ENCODE peak calls at places on chromosomes 11 and 22, in nine cellular contexts. One of them, this sample, is unnamed.

GRCh38 chr22:50045211-50046018 is 12.7 kb downstream of the TTLL8 start:
- DNase-seq in Calu3: no peak
- DNase-seq in activated CD4-positive, alpha-beta T cell treated with anti-CD3 and anti-CD28 coated beads, Interleukin-2, amount 50 U/mL, for 1 hour: no peak
- DNase-seq in colonic mucosa: no peak
- DNase-seq in prostate gland: no peak
- DNase-seq in activated naive CD4-positive, alpha-beta T cell: no peak
- DNase-seq in transverse colon: no peak
- DNase-seq in brain microvascular endothelial cell: no peak
- DNase-seq in NCI-H774: no peak
- DNase-seq in this sample: no peak

GRCh38 chr11:104337273-104337672 is 173.3 kb upstream of the PDGFD start:
- DNase-seq in activated naive CD4-positive, alpha-beta T cell: no peak
- DNase-seq in brain microvascular endothelial cell: no peak
- DNase-seq in transverse colon: no peak
- DNase-seq in prostate gland: no peak
- DNase-seq in activated CD4-positive, alpha-beta T cell treated with anti-CD3 and anti-CD28 coated beads, Interleukin-2, amount 50 U/mL, for 1 hour: no peak
- DNase-seq in NCI-H774: no peak
- DNase-seq in Calu3: no peak
- DNase-seq in colonic mucosa: no peak
- DNase-seq in this sample: no peak

GRCh38 chr11:704799-705645 is 1.0 kb upstream of the EPS8L2 start:
- DNase-seq in colonic mucosa: peak; percentile 90
- DNase-seq in brain microvascular endothelial cell: no peak
- DNase-seq in Calu3: peak; percentile 84
- DNase-seq in activated CD4-positive, alpha-beta T cell treated with anti-CD3 and anti-CD28 coated beads, Interleukin-2, amount 50 U/mL, for 1 hour: no peak
- DNase-seq in NCI-H774: peak; percentile 44
- DNase-seq in transverse colon: peak; percentile 87
- DNase-seq in prostate gland: peak; percentile 82
- DNase-seq in activated naive CD4-positive, alpha-beta T cell: no peak
- DNase-seq in this sample: no peak

GRCh38 chr11:129423426-129423825 is 47.8 kb downstream of the BARX2 start:
- DNase-seq in activated naive CD4-positive, alpha-beta T cell: no peak
- DNase-seq in colonic mucosa: no peak
- DNase-seq in prostate gland: no peak
- DNase-seq in brain microvascular endothelial cell: no peak
- DNase-seq in Calu3: no peak
- DNase-seq in transverse colon: no peak
- DNase-seq in activated CD4-positive, alpha-beta T cell treated with anti-CD3 and anti-CD28 coated beads, Interleukin-2, amount 50 U/mL, for 1 hour: no peak
- DNase-seq in NCI-H774: no peak
- DNase-seq in this sample: no peak

GRCh38 chr11:14411818-14412217 is 52.8 kb upstream of the RRAS2 start:
- DNase-seq in brain microvascular endothelial cell: no peak
- DNase-seq in Calu3: no peak
- DNase-seq in NCI-H774: no peak
- DNase-seq in colonic mucosa: peak; percentile 20
- DNase-seq in prostate gland: no peak
- DNase-seq in activated naive CD4-positive, alpha-beta T cell: no peak
- DNase-seq in activated CD4-positive, alpha-beta T cell treated with anti-CD3 and anti-CD28 coated beads, Interleukin-2, amount 50 U/mL, for 1 hour: no peak
- DNase-seq in transverse colon: no peak
- DNase-seq in this sample: no peak

GRCh38 chr11:27423125-27423524 is 49.5 kb downstream of the LGR4 start:
- DNase-seq in Calu3: no peak
- DNase-seq in NCI-H774: no peak
- DNase-seq in colonic mucosa: peak; percentile 31
- DNase-seq in transverse colon: peak; percentile 26
- DNase-seq in activated CD4-positive, alpha-beta T cell treated with anti-CD3 and anti-CD28 coated beads, Interleukin-2, amount 50 U/mL, for 1 hour: no peak
- DNase-seq in activated naive CD4-positive, alpha-beta T cell: no peak
- DNase-seq in prostate gland: no peak
- DNase-seq in brain microvascular endothelial cell: peak; percentile 17
- DNase-seq in this sample: no peak

GRCh38 chr11:63227521-63228107 is 15.8 kb downstream of the SLC22A25 start:
- DNase-seq in Calu3: no peak
- DNase-seq in activated naive CD4-positive, alpha-beta T cell: no peak
- DNase-seq in activated CD4-positive, alpha-beta T cell treated with anti-CD3 and anti-CD28 coated beads, Interleukin-2, amount 50 U/mL, for 1 hour: no peak
- DNase-seq in NCI-H774: no peak
- DNase-seq in colonic mucosa: no peak
- DNase-seq in prostate gland: no peak
- DNase-seq in transverse colon: no peak
- DNase-seq in brain microvascular endothelial cell: no peak
- DNase-seq in this sample: no peak

GRCh38 chr11:70854201-70854600 is 398.2 kb downstream of the SHANK2 start:
- DNase-seq in activated naive CD4-positive, alpha-beta T cell: no peak
- DNase-seq in activated CD4-positive, alpha-beta T cell treated with anti-CD3 and anti-CD28 coated beads, Interleukin-2, amount 50 U/mL, for 1 hour: no peak
- DNase-seq in NCI-H774: no peak
- DNase-seq in colonic mucosa: no peak
- DNase-seq in transverse colon: no peak
- DNase-seq in brain microvascular endothelial cell: no peak
- DNase-seq in Calu3: no peak
- DNase-seq in prostate gland: no peak
- DNase-seq in this sample: no peak

GRCh38 chr11:113372317-113372716 is 15.3 kb upstream of the ANKK1 start:
- DNase-seq in activated naive CD4-positive, alpha-beta T cell: no peak
- DNase-seq in activated CD4-positive, alpha-beta T cell treated with anti-CD3 and anti-CD28 coated beads, Interleukin-2, amount 50 U/mL, for 1 hour: no peak
- DNase-seq in brain microvascular endothelial cell: no peak
- DNase-seq in NCI-H774: no peak
- DNase-seq in Calu3: no peak
- DNase-seq in transverse colon: no peak
- DNase-seq in prostate gland: no peak
- DNase-seq in colonic mucosa: no peak
- DNase-seq in this sample: no peak

GRCh38 chr11:44139565-44140313 is 44.3 kb downstream of the EXT2 start:
- DNase-seq in transverse colon: no peak
- DNase-seq in brain microvascular endothelial cell: no peak
- DNase-seq in prostate gland: no peak
- DNase-seq in activated CD4-positive, alpha-beta T cell treated with anti-CD3 and anti-CD28 coated beads, Interleukin-2, amount 50 U/mL, for 1 hour: no peak
- DNase-seq in activated naive CD4-positive, alpha-beta T cell: no peak
- DNase-seq in Calu3: no peak
- DNase-seq in NCI-H774: no peak
- DNase-seq in colonic mucosa: no peak
- DNase-seq in this sample: no peak

GRCh38 chr11:44143987-44144909 is 48.8 kb downstream of the EXT2 start:
- DNase-seq in brain microvascular endothelial cell: no peak
- DNase-seq in NCI-H774: no peak
- DNase-seq in prostate gland: peak; percentile 69
- DNase-seq in activated CD4-positive, alpha-beta T cell treated with anti-CD3 and anti-CD28 coated beads, Interleukin-2, amount 50 U/mL, for 1 hour: no peak
- DNase-seq in Calu3: no peak
- DNase-seq in activated naive CD4-positive, alpha-beta T cell: no peak
- DNase-seq in transverse colon: no peak
- DNase-seq in colonic mucosa: no peak
- DNase-seq in this sample: no peak

GRCh38 chr11:78851883-78852586 is 277.4 kb upstream of the NARS2 start:
- DNase-seq in activated CD4-positive, alpha-beta T cell treated with anti-CD3 and anti-CD28 coated beads, Interleukin-2, amount 50 U/mL, for 1 hour: no peak
- DNase-seq in brain microvascular endothelial cell: no peak
- DNase-seq in NCI-H774: no peak
- DNase-seq in Calu3: no peak
- DNase-seq in transverse colon: peak; percentile 13
- DNase-seq in activated naive CD4-positive, alpha-beta T cell: no peak
- DNase-seq in colonic mucosa: no peak
- DNase-seq in prostate gland: no peak
- DNase-seq in this sample: no peak

GRCh38 chr11:95148421-95148820 is 58.8 kb downstream of the ENDOD1 start:
- DNase-seq in prostate gland: no peak
- DNase-seq in Calu3: no peak
- DNase-seq in transverse colon: no peak
- DNase-seq in activated CD4-positive, alpha-beta T cell treated with anti-CD3 and anti-CD28 coated beads, Interleukin-2, amount 50 U/mL, for 1 hour: no peak
- DNase-seq in brain microvascular endothelial cell: no peak
- DNase-seq in NCI-H774: no peak
- DNase-seq in activated naive CD4-positive, alpha-beta T cell: no peak
- DNase-seq in colonic mucosa: no peak
- DNase-seq in this sample: no peak

GRCh38 chr22:47289316-47289985 is 527.0 kb downstream of the TBC1D22A start:
- DNase-seq in NCI-H774: no peak
- DNase-seq in prostate gland: no peak
- DNase-seq in colonic mucosa: no peak
- DNase-seq in transverse colon: no peak
- DNase-seq in Calu3: no peak
- DNase-seq in activated naive CD4-positive, alpha-beta T cell: no peak
- DNase-seq in brain microvascular endothelial cell: no peak
- DNase-seq in activated CD4-positive, alpha-beta T cell treated with anti-CD3 and anti-CD28 coated beads, Interleukin-2, amount 50 U/mL, for 1 hour: no peak
- DNase-seq in this sample: no peak

GRCh38 chr22:45470871-45471270 is 31.8 kb upstream of the FBLN1 start:
- DNase-seq in brain microvascular endothelial cell: no peak
- DNase-seq in Calu3: no peak
- DNase-seq in prostate gland: no peak
- DNase-seq in activated naive CD4-positive, alpha-beta T cell: no peak
- DNase-seq in colonic mucosa: no peak
- DNase-seq in transverse colon: no peak
- DNase-seq in activated CD4-positive, alpha-beta T cell treated with anti-CD3 and anti-CD28 coated beads, Interleukin-2, amount 50 U/mL, for 1 hour: no peak
- DNase-seq in NCI-H774: no peak
- DNase-seq in this sample: no peak

GRCh38 chr11:48085688-48086087 is 105.3 kb downstream of the PTPRJ start:
- DNase-seq in transverse colon: no peak
- DNase-seq in activated naive CD4-positive, alpha-beta T cell: no peak
- DNase-seq in NCI-H774: no peak
- DNase-seq in activated CD4-positive, alpha-beta T cell treated with anti-CD3 and anti-CD28 coated beads, Interleukin-2, amount 50 U/mL, for 1 hour: no peak
- DNase-seq in Calu3: no peak
- DNase-seq in brain microvascular endothelial cell: no peak
- DNase-seq in prostate gland: no peak
- DNase-seq in colonic mucosa: no peak
- DNase-seq in this sample: no peak

GRCh38 chr22:30523646-30524489 is 18.4 kb upstream of the SEC14L4 start:
- DNase-seq in prostate gland: no peak
- DNase-seq in Calu3: no peak
- DNase-seq in brain microvascular endothelial cell: no peak
- DNase-seq in transverse colon: no peak
- DNase-seq in NCI-H774: no peak
- DNase-seq in colonic mucosa: no peak
- DNase-seq in activated naive CD4-positive, alpha-beta T cell: no peak
- DNase-seq in activated CD4-positive, alpha-beta T cell treated with anti-CD3 and anti-CD28 coated beads, Interleukin-2, amount 50 U/mL, for 1 hour: no peak
- DNase-seq in this sample: no peak

GRCh38 chr11:2377511-2378443 is 667 bp downstream of the CD81 start:
- DNase-seq in NCI-H774: peak; percentile 5
- DNase-seq in activated CD4-positive, alpha-beta T cell treated with anti-CD3 and anti-CD28 coated beads, Interleukin-2, amount 50 U/mL, for 1 hour: peak; percentile 61
- DNase-seq in activated naive CD4-positive, alpha-beta T cell: peak; percentile 25
- DNase-seq in brain microvascular endothelial cell: no peak
- DNase-seq in transverse colon: peak; percentile 72
- DNase-seq in prostate gland: peak; percentile 73
- DNase-seq in Calu3: peak; percentile 50
- DNase-seq in colonic mucosa: peak; percentile 63
- DNase-seq in this sample: peak; percentile 62

GRCh38 chr22:37739000-37739399 is 42.2 kb downstream of the TRIOBP start:
- DNase-seq in activated CD4-positive, alpha-beta T cell treated with anti-CD3 and anti-CD28 coated beads, Interleukin-2, amount 50 U/mL, for 1 hour: no peak
- DNase-seq in prostate gland: no peak
- DNase-seq in colonic mucosa: peak; percentile 48
- DNase-seq in activated naive CD4-positive, alpha-beta T cell: no peak
- DNase-seq in transverse colon: no peak
- DNase-seq in Calu3: no peak
- DNase-seq in brain microvascular endothelial cell: no peak
- DNase-seq in NCI-H774: no peak
- DNase-seq in this sample: no peak

GRCh38 chr11:134498326-134499139 is 86.5 kb upstream of the B3GAT1 start:
- DNase-seq in activated CD4-positive, alpha-beta T cell treated with anti-CD3 and anti-CD28 coated beads, Interleukin-2, amount 50 U/mL, for 1 hour: no peak
- DNase-seq in brain microvascular endothelial cell: no peak
- DNase-seq in transverse colon: no peak
- DNase-seq in colonic mucosa: no peak
- DNase-seq in prostate gland: peak; percentile 37
- DNase-seq in Calu3: no peak
- DNase-seq in activated naive CD4-positive, alpha-beta T cell: no peak
- DNase-seq in NCI-H774: no peak
- DNase-seq in this sample: no peak

GRCh38 chr11:114594703-114595102 is 883 bp downstream of the NXPE4 start:
- DNase-seq in Calu3: no peak
- DNase-seq in brain microvascular endothelial cell: no peak
- DNase-seq in prostate gland: no peak
- DNase-seq in transverse colon: no peak
- DNase-seq in colonic mucosa: peak; percentile 53
- DNase-seq in activated naive CD4-positive, alpha-beta T cell: no peak
- DNase-seq in activated CD4-positive, alpha-beta T cell treated with anti-CD3 and anti-CD28 coated beads, Interleukin-2, amount 50 U/mL, for 1 hour: no peak
- DNase-seq in NCI-H774: no peak
- DNase-seq in this sample: no peak

GRCh38 chr11:116580828-116581227 is 192.0 kb downstream of the BUD13 start:
- DNase-seq in brain microvascular endothelial cell: no peak
- DNase-seq in activated CD4-positive, alpha-beta T cell treated with anti-CD3 and anti-CD28 coated beads, Interleukin-2, amount 50 U/mL, for 1 hour: no peak
- DNase-seq in Calu3: no peak
- DNase-seq in transverse colon: no peak
- DNase-seq in colonic mucosa: no peak
- DNase-seq in NCI-H774: peak; percentile 65
- DNase-seq in activated naive CD4-positive, alpha-beta T cell: no peak
- DNase-seq in prostate gland: no peak
- DNase-seq in this sample: no peak

GRCh38 chr11:26862801-26863200 is 131.1 kb upstream of the FIBIN start:
- DNase-seq in brain microvascular endothelial cell: no peak
- DNase-seq in transverse colon: no peak
- DNase-seq in activated naive CD4-positive, alpha-beta T cell: no peak
- DNase-seq in prostate gland: no peak
- DNase-seq in colonic mucosa: no peak
- DNase-seq in Calu3: no peak
- DNase-seq in activated CD4-positive, alpha-beta T cell treated with anti-CD3 and anti-CD28 coated beads, Interleukin-2, amount 50 U/mL, for 1 hour: no peak
- DNase-seq in NCI-H774: no peak
- DNase-seq in this sample: no peak

GRCh38 chr11:107413352-107413751 is 44.3 kb downstream of the CWF19L2 start:
- DNase-seq in brain microvascular endothelial cell: no peak
- DNase-seq in Calu3: no peak
- DNase-seq in NCI-H774: no peak
- DNase-seq in colonic mucosa: no peak
- DNase-seq in activated naive CD4-positive, alpha-beta T cell: no peak
- DNase-seq in prostate gland: no peak
- DNase-seq in transverse colon: no peak
- DNase-seq in activated CD4-positive, alpha-beta T cell treated with anti-CD3 and anti-CD28 coated beads, Interleukin-2, amount 50 U/mL, for 1 hour: no peak
- DNase-seq in this sample: no peak

This sample was measured in activated T-cell treated with anti-CD3 and anti-CD28 coated beads, Interleukin-2, amount 50 U/mL, for 4 hours.